ENCODE peak calls at places on chromosomes 1 and 21, in nine cellular contexts. I is mesothelial cell of epicardium; N is astrocyte of the cerebellum; X is CD4-positive, alpha-beta T cell; B is lower lobe of right lung; H is mammary epithelial cell; F is mucosa of descending colon; K is BJ; S is Panc1. D is an unnamed sample.

GRCh38 chr1:20339811-20340457 is 49.3 kb downstream of the VWA5B1 start:
- DNase-seq in K (no peak), I (no peak), B (no peak), X (no peak), F (no peak), H (no peak), S (no peak), N (no peak), D (no peak)

GRCh38 chr1:110002695-110003094 is 18.1 kb downstream of the AHCYL1 start:
- DNase-seq in I (no peak), F (no peak), H (no peak), K (no peak), N (no peak), S (no peak), X (no peak), B (no peak), D (no peak)

GRCh38 chr1:211196880-211197279 is 62.3 kb upstream of the RCOR3 start:
- DNase-seq in B (no peak), K (no peak), F (no peak), S (no peak), H (peak; percentile 68), X (no peak), N (no peak), I (no peak), D (no peak)

GRCh38 chr1:57066980-57067615 is 101.3 kb upstream of the C8B start:
- DNase-seq in N (no peak), B (no peak), F (no peak), S (no peak), I (no peak), X (no peak), H (no peak), K (no peak), D (no peak)

GRCh38 chr1:9714257-9714718 is 62.8 kb downstream of the PIK3CD start:
- DNase-seq in K (no peak), X (no peak), N (no peak), I (no peak), B (no peak), S (no peak), H (no peak), F (no peak), D (no peak)

GRCh38 chr1:109906160-109906838 is 4.3 kb upstream of the CSF1 start:
- DNase-seq in F (no peak), K (no peak), H (no peak), X (peak; percentile 47), N (no peak), S (no peak), B (no peak), I (no peak), D (no peak)

GRCh38 chr1:238954865-238955264 is 431.5 kb upstream of the CHRM3 start:
- DNase-seq in B (no peak), I (no peak), H (no peak), F (no peak), X (no peak), K (no peak), S (no peak), N (no peak), D (no peak)

GRCh38 chr1:80462006-80462405 is 1338.7 kb upstream of the ADGRL2 start:
- DNase-seq in I (no peak), B (no peak), N (no peak), X (no peak), F (no peak), H (no peak), K (no peak), S (no peak), D (no peak)

GRCh38 chr1:21324368-21325137 is 34.3 kb upstream of the ECE1 start:
- DNase-seq in F (peak; percentile 79), X (peak; percentile 44), B (peak; percentile 84), S (no peak), I (no peak), H (peak; percentile 96), N (peak; percentile 61), K (peak; percentile 67), D (no peak)

GRCh38 chr1:168609133-168609715 is 32.8 kb downstream of the XCL1 start:
- DNase-seq in N (no peak), K (no peak), H (no peak), F (no peak), I (no peak), S (no peak), B (no peak), X (no peak), D (no peak)

GRCh38 chr21:45324430-45325205 is 36.9 kb upstream of the POFUT2 start:
- DNase-seq in F (peak; percentile 16), I (no peak), K (no peak), B (peak; percentile 36), S (no peak), H (no peak), X (no peak), N (no peak), D (no peak)
- TF ChIP-seq CTCF in F (no peak), I (no peak), K (no peak), B (peak; percentile 14), S (no peak), H (no peak), X (no peak), N (no peak), D (no peak)

DNA sequence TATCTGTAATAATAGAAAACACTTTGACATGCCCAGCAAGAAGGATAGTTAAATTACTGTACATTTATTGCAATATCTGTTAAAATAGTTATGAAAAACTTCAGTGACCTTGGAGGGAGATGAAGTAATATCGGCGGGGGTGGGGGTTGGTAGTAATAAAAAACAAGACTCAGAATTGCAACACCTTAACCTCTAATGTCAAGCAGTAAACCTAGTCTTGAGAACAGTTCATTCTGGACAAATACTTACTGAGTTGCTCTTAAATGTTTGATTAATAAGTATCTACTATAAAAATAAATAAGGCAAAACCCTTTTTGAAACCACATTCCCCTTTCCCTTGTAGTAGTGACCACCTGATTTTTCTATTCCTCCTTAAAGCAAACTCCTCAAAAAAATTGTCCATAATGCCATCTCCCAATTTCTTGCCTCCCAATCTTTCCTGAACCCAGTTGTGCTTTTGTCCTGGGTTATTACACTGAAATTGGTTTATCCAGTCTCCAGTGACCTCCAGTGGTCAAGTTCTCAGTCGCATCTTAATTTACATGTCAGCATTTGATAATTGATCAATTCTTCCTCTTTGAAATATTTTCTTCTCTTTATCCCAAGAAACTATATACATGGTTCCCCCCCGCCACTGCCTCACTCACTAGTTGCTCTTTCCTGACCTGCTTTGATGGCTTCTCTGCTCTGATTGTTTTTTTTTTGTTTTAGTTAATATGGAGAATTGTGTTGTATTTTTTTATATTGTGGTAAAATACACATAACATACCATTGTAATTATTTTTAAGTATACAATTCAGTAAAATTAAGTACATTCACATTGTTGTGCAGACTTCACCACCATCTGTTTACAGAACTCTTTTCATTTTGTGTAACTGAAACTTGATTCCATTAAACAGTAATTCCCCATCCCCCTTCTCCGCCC is 36.8 kb downstream of the RAP1A start:
- DNase-seq in N (peak; percentile 39), X (no peak), F (no peak), B (no peak), H (peak; percentile 27), I (no peak), K (peak; percentile 4), S (peak; percentile 35), D (peak; percentile 5)
- TF ChIP-seq CTCF in N (peak; percentile 60), X (peak; percentile 64), F (no peak), B (peak; percentile 60), H (peak; percentile 65), I (peak; percentile 35), K (peak; percentile 54), S (peak; percentile 57), D (peak; percentile 73)

DNA sequence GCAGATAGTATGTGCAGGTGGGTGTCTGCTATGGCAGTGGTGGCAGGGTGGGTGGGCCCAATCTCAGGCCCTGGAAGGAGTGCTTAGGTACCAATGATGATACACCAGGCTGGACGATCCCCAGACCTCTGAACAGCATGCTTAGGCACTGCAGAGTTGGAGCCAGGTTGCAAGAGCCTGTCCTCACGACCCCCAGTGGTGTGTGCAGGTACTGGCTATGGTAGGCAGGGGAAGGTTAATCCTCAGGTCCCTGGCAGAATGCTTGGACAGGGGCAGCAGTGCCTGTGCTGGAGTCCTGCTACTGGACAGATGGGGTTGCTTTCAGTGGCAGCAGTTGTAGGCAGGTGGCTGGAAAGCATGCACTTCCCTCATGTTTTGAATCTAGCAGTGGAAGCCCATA is 100.5 kb upstream of the NEK7 start:
- DNase-seq in I (no peak), X (no peak), S (no peak), B (no peak), H (no peak), K (no peak), F (no peak), N (no peak), D (no peak)
- TF ChIP-seq CTCF in I (no peak), X (no peak), S (no peak), B (no peak), H (peak; percentile 28), K (peak; percentile 15), F (no peak), N (no peak), D (peak; percentile 30)

DNA sequence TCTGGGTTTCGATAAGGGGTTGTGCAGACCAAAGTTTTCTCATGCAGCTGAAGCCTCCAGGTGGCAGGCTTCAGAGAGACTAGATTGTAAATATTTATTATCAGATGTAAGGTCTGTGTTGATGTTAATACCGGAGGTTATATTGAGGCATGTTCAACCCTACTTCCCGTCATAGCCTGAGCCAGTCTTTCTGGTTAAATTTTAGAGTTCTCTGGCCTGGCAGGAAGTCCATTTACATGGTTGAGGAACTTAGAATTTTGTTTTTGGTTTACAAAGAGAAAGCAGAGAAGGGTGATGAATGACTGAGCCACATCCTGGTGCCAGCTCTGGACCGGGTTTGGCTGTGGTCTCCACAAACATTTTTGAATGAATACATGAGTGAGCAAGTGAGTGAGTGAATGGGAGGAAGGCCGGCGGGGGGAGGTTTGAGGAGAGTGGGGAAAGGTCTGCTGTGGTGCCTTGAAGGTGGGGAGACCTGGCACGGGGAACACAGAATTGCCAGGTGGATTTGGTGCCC is 218.5 kb downstream of the DISC1 start:
- DNase-seq in K (no peak), B (no peak), I (no peak), H (no peak), X (no peak), S (no peak), N (no peak), F (no peak), D (no peak)
- TF ChIP-seq CTCF in K (no peak), B (no peak), I (no peak), H (no peak), X (no peak), S (no peak), N (peak; percentile 22), F (no peak), D (peak; percentile 28)